ENCODE peak calls at places on chromosomes 4 and X, in nine cellular contexts. One of them, this sample, is unnamed.

GRCh38 chr4:3168029-3168428 is 80.9 kb upstream of the MSANTD1 start:
- DNase-seq in tibial artery: no peak
- DNase-seq in cardiac muscle cell: peak
- DNase-seq in foreskin fibroblast: peak
- DNase-seq in epithelial cell of proximal tubule: no peak
- DNase-seq in A673: no peak
- DNase-seq in AG10803: peak
- DNase-seq in CD8-positive, alpha-beta T cell: no peak
- DNase-seq in neural progenitor cell: no peak
- DNase-seq in this sample: peak

GRCh38 chrX:39895228-39896110 is 202.3 kb downstream of the BCOR start:
- DNase-seq in foreskin fibroblast: peak
- DNase-seq in epithelial cell of proximal tubule: no peak
- DNase-seq in AG10803: peak
- DNase-seq in cardiac muscle cell: no peak
- DNase-seq in tibial artery: no peak
- DNase-seq in CD8-positive, alpha-beta T cell: no peak
- DNase-seq in neural progenitor cell: no peak
- DNase-seq in A673: no peak
- DNase-seq in this sample: no peak

GRCh38 chr4:7328913-7329638 is 105.7 kb downstream of the PSAPL1 start:
- DNase-seq in tibial artery: peak
- DNase-seq in A673: no peak
- DNase-seq in CD8-positive, alpha-beta T cell: no peak
- DNase-seq in AG10803: peak
- DNase-seq in epithelial cell of proximal tubule: peak
- DNase-seq in neural progenitor cell: no peak
- DNase-seq in foreskin fibroblast: peak
- DNase-seq in cardiac muscle cell: peak
- DNase-seq in this sample: no peak

GRCh38 chrX:78746496-78746895 is 1.0 kb upstream of the LPAR4 start:
- DNase-seq in neural progenitor cell: peak
- DNase-seq in AG10803: no peak
- DNase-seq in CD8-positive, alpha-beta T cell: no peak
- DNase-seq in cardiac muscle cell: no peak
- DNase-seq in foreskin fibroblast: no peak
- DNase-seq in tibial artery: no peak
- DNase-seq in epithelial cell of proximal tubule: no peak
- DNase-seq in A673: no peak
- DNase-seq in this sample: no peak

GRCh38 chr4:182137343-182137742 is 105.9 kb upstream of the TENM3 start:
- DNase-seq in tibial artery: no peak
- DNase-seq in foreskin fibroblast: no peak
- DNase-seq in epithelial cell of proximal tubule: no peak
- DNase-seq in A673: peak
- DNase-seq in CD8-positive, alpha-beta T cell: no peak
- DNase-seq in cardiac muscle cell: no peak
- DNase-seq in neural progenitor cell: peak
- DNase-seq in AG10803: no peak
- DNase-seq in this sample: no peak

GRCh38 chr4:128244379-128244778 is 43.2 kb downstream of the PGRMC2 start:
- DNase-seq in epithelial cell of proximal tubule: no peak
- DNase-seq in AG10803: peak
- DNase-seq in cardiac muscle cell: no peak
- DNase-seq in neural progenitor cell: no peak
- DNase-seq in A673: no peak
- DNase-seq in CD8-positive, alpha-beta T cell: no peak
- DNase-seq in tibial artery: no peak
- DNase-seq in foreskin fibroblast: peak
- DNase-seq in this sample: no peak

GRCh38 chr4:38113136-38113535 is 152.9 kb downstream of the PTTG2 start:
- DNase-seq in neural progenitor cell: peak
- DNase-seq in tibial artery: no peak
- DNase-seq in CD8-positive, alpha-beta T cell: no peak
- DNase-seq in epithelial cell of proximal tubule: no peak
- DNase-seq in A673: no peak
- DNase-seq in cardiac muscle cell: no peak
- DNase-seq in foreskin fibroblast: no peak
- DNase-seq in AG10803: no peak
- DNase-seq in this sample: no peak

GRCh38 chr4:92387459-92388069 is 83.8 kb downstream of the GRID2 start:
- DNase-seq in tibial artery: no peak
- DNase-seq in foreskin fibroblast: peak
- DNase-seq in CD8-positive, alpha-beta T cell: no peak
- DNase-seq in neural progenitor cell: peak
- DNase-seq in epithelial cell of proximal tubule: peak
- DNase-seq in AG10803: peak
- DNase-seq in cardiac muscle cell: peak
- DNase-seq in A673: peak
- DNase-seq in this sample: peak

GRCh38 chr4:2798399-2799301 is 5.8 kb downstream of the SH3BP2 start:
- DNase-seq in cardiac muscle cell: peak
- DNase-seq in AG10803: no peak
- DNase-seq in epithelial cell of proximal tubule: no peak
- DNase-seq in neural progenitor cell: peak
- DNase-seq in tibial artery: peak
- DNase-seq in foreskin fibroblast: peak
- DNase-seq in CD8-positive, alpha-beta T cell: peak
- DNase-seq in A673: no peak
- DNase-seq in this sample: peak

GRCh38 chrX:45740291-45740690 is 539.6 kb upstream of the DIPK2B start:
- DNase-seq in neural progenitor cell: no peak
- DNase-seq in AG10803: no peak
- DNase-seq in CD8-positive, alpha-beta T cell: no peak
- DNase-seq in tibial artery: no peak
- DNase-seq in A673: no peak
- DNase-seq in epithelial cell of proximal tubule: no peak
- DNase-seq in cardiac muscle cell: no peak
- DNase-seq in foreskin fibroblast: peak
- DNase-seq in this sample: no peak

GRCh38 chr4:127708985-127709384 is 21.2 kb upstream of the SLC25A31 start:
- DNase-seq in neural progenitor cell: no peak
- DNase-seq in CD8-positive, alpha-beta T cell: no peak
- DNase-seq in tibial artery: no peak
- DNase-seq in A673: peak
- DNase-seq in epithelial cell of proximal tubule: peak
- DNase-seq in AG10803: peak
- DNase-seq in cardiac muscle cell: peak
- DNase-seq in foreskin fibroblast: peak
- DNase-seq in this sample: no peak

GRCh38 chr4:185369729-185370128 is 26.0 kb downstream of the LRP2BP start:
- DNase-seq in neural progenitor cell: no peak
- DNase-seq in foreskin fibroblast: peak
- DNase-seq in AG10803: peak
- DNase-seq in tibial artery: no peak
- DNase-seq in CD8-positive, alpha-beta T cell: no peak
- DNase-seq in epithelial cell of proximal tubule: no peak
- DNase-seq in A673: no peak
- DNase-seq in cardiac muscle cell: peak
- DNase-seq in this sample: no peak

GRCh38 chr4:113330200-113330599 is 280.7 kb downstream of the ANK2 start:
- DNase-seq in tibial artery: no peak
- DNase-seq in neural progenitor cell: no peak
- DNase-seq in A673: no peak
- DNase-seq in AG10803: no peak
- DNase-seq in CD8-positive, alpha-beta T cell: no peak
- DNase-seq in foreskin fibroblast: no peak
- DNase-seq in epithelial cell of proximal tubule: no peak
- DNase-seq in cardiac muscle cell: no peak
- DNase-seq in this sample: no peak

GRCh38 chr4:113325876-113326615 is 276.6 kb downstream of the ANK2 start:
- DNase-seq in neural progenitor cell: no peak
- DNase-seq in cardiac muscle cell: no peak
- DNase-seq in AG10803: no peak
- DNase-seq in A673: no peak
- DNase-seq in epithelial cell of proximal tubule: no peak
- DNase-seq in tibial artery: no peak
- DNase-seq in foreskin fibroblast: no peak
- DNase-seq in CD8-positive, alpha-beta T cell: no peak
- DNase-seq in this sample: no peak

GRCh38 chr4:113331811-113332210 is 282.4 kb downstream of the ANK2 start:
- DNase-seq in cardiac muscle cell: no peak
- DNase-seq in neural progenitor cell: no peak
- DNase-seq in foreskin fibroblast: no peak
- DNase-seq in epithelial cell of proximal tubule: no peak
- DNase-seq in AG10803: no peak
- DNase-seq in CD8-positive, alpha-beta T cell: no peak
- DNase-seq in A673: no peak
- DNase-seq in tibial artery: no peak
- DNase-seq in this sample: no peak

GRCh38 chr4:113327513-113327912 is 278.1 kb downstream of the ANK2 start:
- DNase-seq in AG10803: peak
- DNase-seq in neural progenitor cell: no peak
- DNase-seq in foreskin fibroblast: peak
- DNase-seq in epithelial cell of proximal tubule: no peak
- DNase-seq in tibial artery: no peak
- DNase-seq in CD8-positive, alpha-beta T cell: no peak
- DNase-seq in A673: no peak
- DNase-seq in cardiac muscle cell: peak
- DNase-seq in this sample: no peak

DNA sequence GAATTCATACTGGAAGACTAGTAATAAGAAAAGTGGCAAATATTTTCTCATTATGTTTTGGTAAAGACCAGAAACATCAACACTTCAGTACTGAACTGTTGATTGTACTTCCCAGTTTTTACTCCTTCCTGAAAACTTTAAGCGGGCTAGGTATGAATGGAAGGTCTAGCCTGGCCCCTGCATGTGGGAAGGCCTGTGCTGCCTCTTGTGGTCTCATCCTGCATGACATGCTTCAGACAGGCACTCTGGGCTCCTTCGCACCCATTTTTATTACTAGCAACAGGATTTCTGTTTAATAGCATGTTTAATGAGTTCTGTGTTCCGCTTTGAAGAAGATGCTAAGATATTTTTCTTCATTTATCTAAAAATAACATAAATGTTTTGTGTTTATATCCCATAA is 279.1 kb downstream of the ANK2 start:
- DNase-seq in epithelial cell of proximal tubule: no peak
- DNase-seq in neural progenitor cell: peak
- DNase-seq in cardiac muscle cell: peak
- DNase-seq in foreskin fibroblast: no peak
- DNase-seq in AG10803: no peak
- DNase-seq in CD8-positive, alpha-beta T cell: no peak
- DNase-seq in A673: peak
- DNase-seq in tibial artery: no peak
- DNase-seq in this sample: peak
- TF ChIP-seq CTCF in epithelial cell of proximal tubule: peak
- TF ChIP-seq CTCF in neural progenitor cell: peak
- TF ChIP-seq CTCF in cardiac muscle cell: peak
- TF ChIP-seq CTCF in foreskin fibroblast: peak
- TF ChIP-seq CTCF in AG10803: peak
- TF ChIP-seq CTCF in CD8-positive, alpha-beta T cell: peak
- TF ChIP-seq CTCF in A673: peak
- TF ChIP-seq CTCF in tibial artery: peak
- TF ChIP-seq CTCF in this sample: peak

GRCh38 chr4:143531368-143531767 is 17.9 kb downstream of the SMARCA5 start:
- DNase-seq in A673: peak
- DNase-seq in tibial artery: no peak
- DNase-seq in CD8-positive, alpha-beta T cell: no peak
- DNase-seq in cardiac muscle cell: peak
- DNase-seq in foreskin fibroblast: peak
- DNase-seq in neural progenitor cell: peak
- DNase-seq in AG10803: no peak
- DNase-seq in epithelial cell of proximal tubule: no peak
- DNase-seq in this sample: peak

DNA sequence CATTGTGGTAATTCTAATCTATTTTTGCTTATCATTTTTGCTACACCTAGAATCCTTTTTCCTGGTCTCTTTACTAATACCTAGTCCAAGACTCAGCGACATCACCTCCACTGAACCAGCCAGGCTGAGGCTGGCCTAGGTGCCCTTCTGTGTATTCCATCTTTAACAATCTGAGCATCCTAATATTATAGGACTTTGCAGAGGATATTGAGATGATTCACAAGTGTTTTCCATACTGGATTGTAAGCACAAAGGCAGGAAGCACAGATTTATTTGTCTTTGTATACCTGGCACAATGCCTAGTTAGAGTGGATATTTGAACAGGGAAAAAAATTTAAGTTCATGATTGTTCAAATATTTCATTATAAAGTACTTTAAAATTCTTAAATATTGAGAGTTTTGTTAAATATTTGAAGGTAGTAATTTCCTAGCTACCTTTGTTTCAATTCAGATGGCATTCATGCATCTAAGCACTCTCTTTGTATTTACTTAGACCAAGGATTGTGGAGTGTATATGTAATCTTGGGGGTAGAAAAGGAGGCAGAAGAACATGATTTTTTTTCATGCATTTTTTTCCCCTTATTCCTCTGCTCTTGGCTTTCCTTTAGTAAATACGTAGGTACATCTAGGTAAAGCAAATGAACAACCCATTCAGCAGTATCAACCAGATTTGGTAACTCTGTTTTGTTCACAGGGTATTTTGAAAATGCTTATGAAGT is 18.4 kb downstream of the SMARCA5 start:
- DNase-seq in AG10803: no peak
- DNase-seq in CD8-positive, alpha-beta T cell: no peak
- DNase-seq in cardiac muscle cell: peak
- DNase-seq in neural progenitor cell: no peak
- DNase-seq in A673: no peak
- DNase-seq in epithelial cell of proximal tubule: no peak
- DNase-seq in foreskin fibroblast: no peak
- DNase-seq in tibial artery: no peak
- DNase-seq in this sample: no peak
- TF ChIP-seq CTCF in AG10803: no peak
- TF ChIP-seq CTCF in CD8-positive, alpha-beta T cell: no peak
- TF ChIP-seq CTCF in cardiac muscle cell: no peak
- TF ChIP-seq CTCF in neural progenitor cell: no peak
- TF ChIP-seq CTCF in A673: no peak
- TF ChIP-seq CTCF in epithelial cell of proximal tubule: no peak
- TF ChIP-seq CTCF in foreskin fibroblast: no peak
- TF ChIP-seq CTCF in tibial artery: no peak
- TF ChIP-seq CTCF in this sample: peak

DNA sequence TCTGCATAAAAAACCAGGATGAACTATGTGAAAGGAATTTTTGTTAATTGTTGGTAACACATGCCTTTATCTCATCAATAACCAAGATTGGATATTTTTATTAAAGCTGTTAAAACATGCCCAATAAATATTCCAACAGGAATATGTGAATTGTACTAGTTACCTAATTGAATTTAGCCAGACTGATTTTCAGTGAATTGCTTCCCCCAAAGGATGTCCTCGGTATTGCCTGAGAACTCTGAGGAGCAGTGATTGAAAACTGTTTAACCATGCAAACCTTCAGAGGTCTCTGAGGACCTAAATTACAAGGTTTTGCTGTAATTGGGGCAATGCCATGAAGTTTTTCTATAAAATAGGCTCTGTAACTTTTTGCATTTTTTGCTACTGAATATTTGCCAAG is 66.6 kb downstream of the BLTP1 start:
- DNase-seq in neural progenitor cell: peak
- DNase-seq in tibial artery: no peak
- DNase-seq in AG10803: peak
- DNase-seq in epithelial cell of proximal tubule: no peak
- DNase-seq in CD8-positive, alpha-beta T cell: no peak
- DNase-seq in foreskin fibroblast: peak
- DNase-seq in A673: peak
- DNase-seq in cardiac muscle cell: peak
- DNase-seq in this sample: peak
- TF ChIP-seq CTCF in neural progenitor cell: peak
- TF ChIP-seq CTCF in tibial artery: peak
- TF ChIP-seq CTCF in AG10803: peak
- TF ChIP-seq CTCF in epithelial cell of proximal tubule: peak
- TF ChIP-seq CTCF in CD8-positive, alpha-beta T cell: peak
- TF ChIP-seq CTCF in foreskin fibroblast: no peak
- TF ChIP-seq CTCF in A673: peak
- TF ChIP-seq CTCF in cardiac muscle cell: peak
- TF ChIP-seq CTCF in this sample: peak

GRCh38 chr4:81215936-81216335 is 914 bp upstream of the PRKG2 start:
- DNase-seq in CD8-positive, alpha-beta T cell: no peak
- DNase-seq in cardiac muscle cell: peak
- DNase-seq in neural progenitor cell: no peak
- DNase-seq in tibial artery: no peak
- DNase-seq in A673: no peak
- DNase-seq in AG10803: no peak
- DNase-seq in foreskin fibroblast: peak
- DNase-seq in epithelial cell of proximal tubule: no peak
- DNase-seq in this sample: no peak
- TF ChIP-seq CTCF in CD8-positive, alpha-beta T cell: no peak
- TF ChIP-seq CTCF in cardiac muscle cell: no peak
- TF ChIP-seq CTCF in neural progenitor cell: no peak
- TF ChIP-seq CTCF in tibial artery: no peak
- TF ChIP-seq CTCF in A673: no peak
- TF ChIP-seq CTCF in AG10803: no peak
- TF ChIP-seq CTCF in foreskin fibroblast: no peak
- TF ChIP-seq CTCF in epithelial cell of proximal tubule: peak
- TF ChIP-seq CTCF in this sample: no peak